ENCODE peak calls at places on chromosomes 13 and 19, in five cellular contexts. I is progenitor cell of endocrine pancreas, U is sigmoid colon, C is heart right ventricle, N is testis. V is an unnamed sample.

GRCh38 chr19:16168465-16169081 is 4.8 kb downstream of the CIB3 start:
- DNase-seq in C (no peak), N (no peak), U (no peak), I (no peak), V (no peak)

GRCh38 chr13:24130134-24130792 is 30.3 kb upstream of the SPATA13 start:
- DNase-seq in U (no peak), N (no peak), C (no peak), I (no peak), V (no peak)

GRCh38 chr13:110876592-110876991 is 38.3 kb downstream of the ANKRD10 start:
- DNase-seq in C (no peak), I (no peak), U (no peak), N (no peak), V (no peak)

GRCh38 chr13:50679321-50679720 is 164.2 kb downstream of the DLEU7 start:
- DNase-seq in N (no peak), U (no peak), I (no peak), C (no peak), V (no peak)

GRCh38 chr13:48078251-48078656 is 16.6 kb downstream of the MED4 start:
- DNase-seq in N (no peak), I (no peak), C (no peak), U (no peak), V (peak; percentile 24)

GRCh38 chr19:44111910-44112463 is 1.2 kb upstream of the ZNF225 start:
- DNase-seq in N (peak; percentile 82), U (no peak), I (no peak), C (no peak), V (no peak)

GRCh38 chr19:947090-947706 is 21.4 kb downstream of the ARID3A start:
- DNase-seq in I (no peak), N (no peak), C (no peak), U (no peak), V (no peak)

GRCh38 chr19:653425-653824 is 9.6 kb downstream of the RNF126 start:
- DNase-seq in I (no peak), U (no peak), N (no peak), C (no peak), V (no peak)

GRCh38 chr13:92187378-92187989 is 789.1 kb downstream of the GPC5 start:
- DNase-seq in U (no peak), N (peak; percentile 23), I (no peak), C (no peak), V (no peak)

GRCh38 chr13:39415403-39415802 is 187.6 kb downstream of the LHFPL6 start:
- DNase-seq in N (peak; percentile 73), I (no peak), C (peak; percentile 69), U (peak; percentile 77), V (no peak)

GRCh38 chr13:113090415-113090770 is 15.2 kb upstream of the F7 start:
- DNase-seq in U (peak; percentile 50), C (no peak), N (no peak), I (no peak), V (no peak)

GRCh38 chr19:16365300-16365996 is 40.8 kb downstream of the KLF2 start:
- DNase-seq in I (no peak), N (no peak), U (no peak), C (no peak), V (no peak)

GRCh38 chr19:9547870-9548269 is 9.4 kb upstream of the ZNF426 start:
- DNase-seq in I (no peak), C (no peak), U (no peak), N (no peak), V (no peak)

GRCh38 chr13:20475927-20476691 is 49.5 kb downstream of the CRYL1 start:
- DNase-seq in N (no peak), C (no peak), I (no peak), U (no peak), V (no peak)

GRCh38 chr13:47100214-47100853 is 203.5 kb upstream of the HTR2A start:
- DNase-seq in C (no peak), U (no peak), N (no peak), I (no peak), V (no peak)

GRCh38 chr13:43786766-43787517 is at the start of gene ENOX1:
- DNase-seq in U (peak; percentile 90), N (peak; percentile 84), I (peak; percentile 46), C (peak; percentile 67), V (peak; percentile 19)

GRCh38 chr13:78709028-78709427 is 50.1 kb upstream of the OBI1 start:
- DNase-seq in U (no peak), I (no peak), N (no peak), C (no peak), V (no peak)

GRCh38 chr13:77980592-77980991 is 62.0 kb upstream of the EDNRB start:
- DNase-seq in N (no peak), C (peak; percentile 18), I (no peak), U (no peak), V (no peak)

GRCh38 chr19:4086336-4086953 is 19.7 kb upstream of the ZBTB7A start:
- DNase-seq in C (no peak), N (no peak), I (no peak), U (no peak), V (no peak)

GRCh38 chr19:50311723-50312635 is 17.2 kb downstream of the KCNC3 start:
- DNase-seq in C (no peak), U (no peak), I (peak; percentile 78), N (peak; percentile 29), V (no peak)

GRCh38 chr13:60210510-60211065 is 46.9 kb upstream of the DIAPH3 start:
- DNase-seq in I (no peak), C (no peak), N (no peak), U (no peak), V (no peak)

GRCh38 chr13:110379905-110380341 is 72.8 kb downstream of the COL4A2 start:
- DNase-seq in N (no peak), I (no peak), U (no peak), C (no peak), V (no peak)

GRCh38 chr19:30071871-30072270 is 129.8 kb downstream of the URI1 start:
- DNase-seq in C (no peak), I (no peak), N (no peak), U (peak; percentile 34), V (no peak)

GRCh38 chr19:42363614-42364346 is 26.3 kb downstream of the CNFN start:
- DNase-seq in I (no peak), C (no peak), N (no peak), U (no peak), V (no peak)

GRCh38 chr19:30670011-30670329 is 297.8 kb downstream of the ZNF536 start:
- DNase-seq in I (no peak), N (peak; percentile 74), U (no peak), C (no peak), V (no peak)

GRCh38 chr19:33518541-33518940 is 3.0 kb downstream of the PEPD start:
- DNase-seq in I (no peak), U (no peak), C (no peak), N (no peak), V (no peak)

DNA sequence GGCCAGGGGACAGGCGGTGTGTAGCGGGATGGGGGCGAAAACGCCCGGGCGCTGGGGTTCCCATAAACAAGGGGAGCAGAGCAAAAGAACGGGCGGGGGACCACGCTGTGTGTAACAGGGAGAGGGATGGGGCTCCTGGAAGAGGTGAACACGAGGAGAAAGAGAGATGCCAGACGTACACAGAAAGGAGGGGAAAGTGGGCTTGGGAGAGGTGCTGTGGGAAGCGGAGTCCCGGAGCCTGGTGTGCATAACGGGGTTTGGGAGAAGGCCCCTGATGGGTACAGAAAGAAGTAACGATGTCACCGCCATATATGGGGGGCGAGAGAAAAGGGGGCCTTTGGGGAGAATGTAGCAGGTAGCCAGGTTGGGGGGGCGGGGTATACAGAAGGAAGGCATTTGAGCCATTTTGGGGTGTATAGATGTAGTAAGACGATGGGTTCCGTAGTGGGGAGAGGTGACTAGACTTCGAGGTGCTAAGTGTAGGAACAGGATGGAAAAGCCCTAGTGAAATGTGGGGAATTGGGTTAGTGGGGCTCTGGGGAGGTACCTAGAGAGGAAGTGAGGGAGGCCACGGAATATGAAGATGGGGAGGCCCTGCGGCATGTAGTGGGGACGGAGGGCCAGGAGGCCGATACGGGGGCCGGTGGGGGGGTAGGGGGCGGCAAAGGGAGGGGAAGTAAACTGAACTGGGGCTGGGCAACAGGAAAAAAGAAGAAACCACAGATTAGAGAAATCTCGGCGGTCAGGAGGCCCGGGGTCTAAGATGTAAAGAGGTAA is 762 bp downstream of the ZNF580 start:
- DNase-seq in U (peak; percentile 75), I (no peak), N (no peak), C (no peak), V (no peak)
- TF ChIP-seq CTCF in U (no peak), I (no peak), N (no peak), C (no peak), V (no peak)

GRCh38 chr13:30752201-30752797 is 17.0 kb downstream of the ALOX5AP start:
- DNase-seq in N (no peak), I (no peak), U (no peak), C (peak; percentile 27), V (no peak)
- TF ChIP-seq CTCF in N (no peak), I (no peak), U (no peak), C (no peak), V (no peak)

GRCh38 chr13:75762066-75762937 is 126.2 kb downstream of the LMO7 start:
- DNase-seq in I (no peak), N (no peak), C (no peak), U (no peak), V (no peak)

GRCh38 chr13:75761373-75761772 is 125.2 kb downstream of the LMO7 start:
- DNase-seq in C (no peak), U (no peak), N (no peak), I (no peak), V (no peak)

GRCh38 chr13:75759531-75759930 is 123.4 kb downstream of the LMO7 start:
- DNase-seq in N (no peak), U (no peak), C (no peak), I (no peak), V (no peak)

GRCh38 chr13:75762967-75763366 is 126.8 kb downstream of the LMO7 start:
- DNase-seq in C (no peak), I (no peak), U (no peak), N (no peak), V (no peak)

DNA sequence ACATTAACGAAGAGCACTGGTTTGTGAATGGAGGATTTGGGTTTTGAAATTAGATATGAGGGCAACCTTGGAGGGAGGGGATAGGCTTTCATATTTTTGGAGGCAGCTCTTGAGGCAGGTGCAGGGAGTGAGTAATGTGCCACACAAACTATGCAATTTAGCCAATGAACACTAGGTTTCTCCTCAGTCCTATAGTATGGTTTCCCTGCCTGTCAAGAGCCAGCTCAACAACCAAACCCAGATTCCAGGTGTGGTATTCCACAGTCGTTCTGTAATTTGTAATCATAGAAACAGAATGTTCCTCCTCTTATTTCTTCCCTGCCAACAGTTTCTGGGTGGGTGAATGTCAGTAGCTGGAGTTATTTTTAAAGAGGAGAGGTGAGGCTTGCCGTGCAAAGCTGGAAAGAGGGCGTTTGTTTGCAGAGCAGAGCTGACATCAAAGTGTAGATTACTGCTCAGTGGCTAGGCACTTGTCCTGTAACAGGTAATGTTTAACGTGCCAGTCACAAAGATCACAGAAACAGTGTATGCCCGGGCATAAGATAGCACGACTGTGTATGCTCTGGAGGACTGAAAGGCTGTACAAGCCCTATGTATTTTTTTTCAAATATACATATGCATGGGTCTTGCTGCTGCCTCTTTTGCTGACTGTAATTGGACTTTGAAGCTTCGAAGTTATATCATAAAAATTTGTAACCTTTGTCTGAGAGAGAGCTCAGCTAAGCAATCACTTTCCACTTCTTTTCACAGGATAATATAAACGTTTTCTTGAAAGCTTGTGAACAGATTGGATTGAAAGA is 124.3 kb downstream of the LMO7 start:
- DNase-seq in C (peak; percentile 10), U (no peak), I (no peak), N (peak; percentile 27), V (no peak)
- TF ChIP-seq CTCF in C (no peak), U (no peak), I (peak; percentile 8), N (no peak), V (no peak)

DNA sequence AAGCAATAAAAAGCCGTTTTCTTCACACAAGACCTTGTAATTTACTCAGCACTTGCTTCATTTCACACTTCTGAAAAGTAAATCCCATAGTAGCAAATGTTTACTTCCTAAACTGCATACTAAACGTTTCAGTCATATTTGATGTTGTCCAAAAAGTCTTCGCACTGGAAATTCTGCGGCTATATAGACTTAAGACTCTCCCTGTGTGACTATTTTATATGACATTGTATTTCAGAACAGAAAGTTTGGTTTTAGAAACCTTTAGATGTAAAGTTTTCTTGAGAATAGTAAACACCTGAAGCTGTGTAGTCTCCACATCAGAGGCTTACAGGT is 29.6 kb downstream of the ZAR1L start:
- DNase-seq in U (no peak), C (no peak), N (no peak), I (no peak), V (no peak)
- TF ChIP-seq CTCF in U (no peak), C (no peak), N (no peak), I (no peak), V (no peak)